ENCODE peak calls at places on chromosomes 5 and 9, in nine cellular contexts. W is GF-D8; B is fibroblast of lung; V is endodermal cell; D is skeletal muscle cell; I is CD8-positive, alpha-beta T cell; P is NCI-H187; M is effector memory CD8-positive, alpha-beta T cell; R is effector memory CD4-positive, alpha-beta T cell. Y is an unnamed sample.

GRCh38 chr5:113236536-113237308 is 198.1 kb downstream of the TSSK1B start:
- DNase-seq in B (no peak), R (no peak), P (no peak), I (no peak), V (no peak), M (no peak), W (no peak), D (no peak), Y (no peak)

GRCh38 chr5:127417534-127417933 is 99.9 kb upstream of the PRRC1 start:
- DNase-seq in P (no peak), B (no peak), W (no peak), I (no peak), V (no peak), R (no peak), M (no peak), D (no peak), Y (no peak)

GRCh38 chr5:132283423-132284043 is 10.7 kb upstream of the SLC22A4 start:
- DNase-seq in W (no peak), D (no peak), B (peak; percentile 60), I (no peak), V (peak; percentile 77), M (no peak), R (no peak), P (no peak), Y (no peak)

GRCh38 chr9:34085581-34086500 is 37.2 kb upstream of the UBAP2 start:
- DNase-seq in D (peak; percentile 25), I (no peak), B (no peak), V (no peak), W (no peak), M (no peak), P (no peak), R (no peak), Y (no peak)

GRCh38 chr5:68330564-68330963 is 115.0 kb downstream of the PIK3R1 start:
- DNase-seq in P (no peak), D (no peak), V (no peak), M (no peak), R (no peak), B (peak; percentile 51), I (no peak), W (no peak), Y (no peak)

GRCh38 chr5:138438724-138439536 is at the start of gene REEP2:
- DNase-seq in P (peak; percentile 15), I (peak; percentile 41), B (peak; percentile 57), M (peak; percentile 60), D (no peak), V (peak; percentile 87), R (peak; percentile 42), W (no peak), Y (peak; percentile 51)

GRCh38 chr5:155839251-155840037 is 487.5 kb upstream of the SGCD start:
- DNase-seq in R (no peak), W (no peak), B (peak; percentile 8), V (peak; percentile 62), M (no peak), D (peak; percentile 9), I (no peak), P (peak; percentile 23), Y (no peak)

GRCh38 chr5:14726066-14726838 is 61.7 kb downstream of the OTULIN start:
- DNase-seq in M (no peak), P (no peak), B (peak; percentile 80), W (no peak), I (no peak), R (no peak), V (no peak), D (no peak), Y (no peak)

GRCh38 chr9:1216532-1216931 is 166.4 kb downstream of the DMRT2 start:
- DNase-seq in R (no peak), B (peak; percentile 36), W (no peak), I (no peak), V (no peak), M (no peak), P (no peak), D (no peak), Y (no peak)

GRCh38 chr9:26261503-26262330 is 583.5 kb upstream of the TUSC1 start:
- DNase-seq in B (peak; percentile 90), I (no peak), R (no peak), W (no peak), M (no peak), V (peak; percentile 49), D (peak; percentile 42), P (no peak), Y (no peak)

GRCh38 chr9:137486141-137486490 is 27.0 kb upstream of the NSMF start:
- DNase-seq in D (no peak), M (no peak), B (no peak), P (no peak), W (no peak), V (no peak), I (no peak), R (no peak), Y (no peak)

GRCh38 chr5:124353016-124353415 is 393.4 kb downstream of the ZNF608 start:
- DNase-seq in B (no peak), V (no peak), M (no peak), P (no peak), I (no peak), D (no peak), W (no peak), R (no peak), Y (no peak)

GRCh38 chr9:88198346-88198807 is 60.1 kb upstream of the SPATA31C2 start:
- DNase-seq in P (no peak), R (no peak), I (no peak), W (no peak), D (no peak), M (no peak), V (no peak), B (peak; percentile 78), Y (no peak)

GRCh38 chr5:73901455-73901854 is 275.5 kb downstream of the ARHGEF28 start:
- DNase-seq in W (no peak), B (no peak), P (no peak), D (no peak), I (no peak), R (no peak), M (no peak), V (peak; percentile 70), Y (no peak)

GRCh38 chr9:103266064-103266463 is 270.9 kb downstream of the CYLC2 start:
- DNase-seq in W (no peak), D (no peak), P (no peak), B (no peak), V (no peak), R (no peak), I (no peak), M (no peak), Y (no peak)

GRCh38 chr9:12633016-12633765 is 60.0 kb upstream of the TYRP1 start:
- DNase-seq in R (no peak), B (no peak), D (no peak), I (no peak), V (no peak), P (no peak), W (no peak), M (no peak), Y (no peak)